ENCODE peak calls at places on chromosome 18, in seven cellular contexts. M is A673, B is GM23248, W is mammary epithelial cell, E is neural progenitor cell, P is DND-41, V is MG63. F is an unnamed sample. For H3K27me3, the result is how much of the 10 kb centered on the place peaks cover.

GRCh38 chr18:50192903-50193795 is 1.8 kb downstream of the MYO5B start:
- DNase-seq in M (no peak), B (no peak), W (peak), E (peak), P (no peak), V (no peak), F (no peak)

GRCh38 chr18:58649966-58650816 is 21.1 kb upstream of the MALT1 start:
- DNase-seq in M (no peak), B (no peak), W (peak), E (no peak), P (no peak), V (no peak), F (no peak)

GRCh38 chr18:63831080-63831788 is 56.0 kb downstream of the SERPINB7 start:
- DNase-seq in M (no peak), B (peak), W (peak), E (no peak), P (no peak), V (peak), F (no peak)

GRCh38 chr18:74803769-74804168 is 206.1 kb downstream of the ZNF407 start:
- DNase-seq in M (no peak), B (no peak), W (no peak), E (no peak), P (no peak), V (no peak), F (no peak)

GRCh38 chr18:58362027-58362575 is 266.8 kb downstream of the ALPK2 start:
- DNase-seq in M (peak), B (peak), W (peak), E (no peak), P (no peak), V (peak), F (peak)

GRCh38 chr18:68449292-68449691 is 265.6 kb downstream of the TMX3 start:
- DNase-seq in M (no peak), B (peak), W (peak), E (no peak), P (no peak), V (no peak), F (no peak)

GRCh38 chr18:36756262-36756661 is 72.5 kb downstream of the TPGS2 start:
- DNase-seq in M (no peak), B (peak), W (no peak), E (no peak), P (no peak), V (peak), F (no peak)

GRCh38 chr18:65257157-65257556 is 493.7 kb upstream of the CDH7 start:
- DNase-seq in M (peak), B (no peak), W (no peak), E (peak), P (no peak), V (no peak), F (no peak)

GRCh38 chr18:35991696-35992095 is 19.2 kb downstream of the RMP24 start:
- DNase-seq in M (no peak), B (no peak), W (no peak), E (no peak), P (no peak), V (no peak), F (no peak)

GRCh38 chr18:22539045-22539444 is 121.3 kb upstream of the CTAGE1 start:
- DNase-seq in M (no peak), B (peak), W (no peak), E (no peak), P (no peak), V (no peak), F (no peak)

DNA sequence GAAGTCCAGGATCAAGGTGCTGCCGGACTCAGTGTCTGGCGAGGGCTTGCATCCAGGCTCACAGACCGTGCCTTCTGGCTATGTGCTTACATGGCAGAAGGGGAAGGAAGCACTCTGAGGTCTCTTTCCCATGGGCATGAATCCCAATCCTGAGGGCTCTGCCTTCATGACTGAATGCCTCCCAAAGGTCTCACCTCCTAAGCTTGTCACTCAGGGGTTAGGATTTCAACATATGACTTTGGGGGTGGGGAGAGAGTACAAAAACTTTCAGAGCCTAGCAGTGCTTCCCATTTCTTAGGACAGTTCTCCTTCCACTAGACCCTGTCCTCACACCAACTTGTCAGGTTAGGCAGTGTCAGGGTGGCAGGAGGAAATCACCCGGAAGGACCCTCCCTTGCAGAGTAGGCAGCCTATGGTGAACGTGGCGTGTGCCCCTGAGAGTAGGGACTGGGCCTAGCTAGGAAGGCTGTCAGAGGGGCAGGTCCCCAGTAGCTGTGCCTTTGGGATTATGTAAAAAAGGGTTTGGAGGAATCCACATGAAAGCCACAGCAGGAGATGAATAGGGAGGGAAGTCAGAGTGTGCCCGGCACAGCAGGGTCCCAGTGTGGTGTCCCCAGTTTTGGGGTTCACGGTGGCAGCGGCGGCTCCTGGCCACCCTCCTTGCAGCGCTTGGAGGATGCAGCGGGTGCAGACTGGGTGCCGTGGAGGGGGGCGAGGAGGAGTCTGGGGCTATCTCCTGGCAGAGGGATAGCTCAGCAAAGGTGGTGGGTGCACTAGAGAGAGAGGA is 233.3 kb downstream of the LDLRAD4 start:
- DNase-seq in M (peak), B (no peak), W (no peak), E (peak), P (peak), V (no peak), F (no peak)
- H3K27me3 ChIP-seq in M (under half), B (under half), W (under half), E (half or more), P (under half), V (under half), F (under half)

GRCh38 chr18:79624356-79624961 is 55.1 kb upstream of the CTDP1 start:
- DNase-seq in M (no peak), B (no peak), W (no peak), E (no peak), P (no peak), V (no peak), F (no peak)
- H3K27me3 ChIP-seq in M (under half), B (under half), W (under half), E (under half), P (under half), V (under half), F (under half)

GRCh38 chr18:32542221-32542798 is 71.6 kb upstream of the GAREM1 start:
- DNase-seq in M (no peak), B (no peak), W (no peak), E (peak), P (no peak), V (no peak), F (peak)
- H3K27me3 ChIP-seq in M (under half), B (under half), W (under half), E (under half), P (under half), V (under half), F (under half)

DNA sequence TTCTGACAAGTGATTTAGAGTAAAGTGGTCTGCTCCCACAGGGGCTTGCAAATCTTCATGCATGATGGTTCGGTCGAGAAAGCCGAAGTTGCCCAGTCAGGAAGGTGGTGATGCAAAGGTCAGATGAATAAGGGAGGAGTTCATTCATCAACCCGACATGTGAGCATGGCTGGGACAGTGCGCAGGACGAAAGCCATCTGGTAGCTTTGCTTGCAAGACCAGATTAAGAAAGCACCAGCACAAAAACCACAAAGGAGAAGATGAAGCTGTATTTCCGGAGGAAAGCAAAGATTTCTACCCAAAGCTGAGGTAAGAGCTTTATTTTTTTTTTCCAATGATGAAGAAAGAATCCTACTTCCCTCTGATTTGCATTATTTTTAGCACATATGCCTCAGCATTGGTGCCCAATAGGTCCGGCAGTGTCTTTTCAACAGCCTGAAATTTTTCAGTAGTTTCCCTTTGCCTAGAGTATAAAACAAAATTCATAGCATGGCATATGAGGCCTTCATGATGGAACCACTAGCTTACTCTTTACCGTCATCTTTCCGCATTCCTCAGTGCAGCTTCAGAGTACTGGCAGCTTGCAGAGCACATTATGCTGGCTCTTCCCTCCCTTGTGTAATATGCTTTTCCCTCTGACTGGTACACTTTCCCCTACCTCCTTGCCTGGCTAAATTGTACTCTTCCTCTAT is 112.0 kb upstream of the THOC1 start:
- DNase-seq in M (no peak), B (no peak), W (no peak), E (no peak), P (no peak), V (no peak), F (no peak)
- H3K27me3 ChIP-seq in M (under half), B (under half), W (under half), E (under half), P (under half), V (under half), F (under half)

DNA sequence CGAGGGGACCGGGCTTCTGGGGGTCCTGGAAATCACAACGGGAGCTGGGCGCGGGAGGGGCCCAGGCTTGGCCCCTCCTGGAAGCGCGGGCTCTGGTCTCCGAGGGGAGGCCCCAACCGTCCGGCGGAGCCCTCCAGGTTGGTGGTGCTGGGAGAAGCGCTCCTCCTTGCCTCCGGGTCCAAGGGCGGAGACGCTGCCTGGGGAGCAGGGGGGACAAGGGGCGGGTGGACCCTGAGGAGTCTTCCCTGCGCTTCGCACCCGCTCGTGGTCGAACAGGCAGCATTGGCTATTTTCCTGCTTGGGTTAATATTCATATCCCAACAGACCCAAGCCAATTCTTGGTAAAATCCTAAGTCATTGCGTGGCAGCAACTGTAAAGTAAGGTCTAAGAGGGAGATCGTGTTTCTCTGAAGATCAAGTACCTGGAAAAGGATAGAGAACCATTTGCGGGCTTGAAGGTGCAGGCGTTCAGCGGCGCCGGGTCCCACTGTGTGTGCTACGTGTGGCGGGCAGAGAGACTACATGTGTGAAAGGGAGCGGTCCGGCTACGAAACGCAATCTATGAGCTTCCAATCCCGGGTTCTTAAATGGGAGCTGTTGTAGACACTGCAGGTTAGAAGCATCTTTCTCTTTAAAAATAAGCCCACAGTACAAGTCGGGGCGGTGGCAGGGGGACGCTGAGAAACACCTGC is 805 bp downstream of the CIDEA start:
- DNase-seq in M (no peak), B (no peak), W (no peak), E (no peak), P (no peak), V (no peak), F (no peak)
- H3K27me3 ChIP-seq in M (under half), B (under half), W (under half), E (half or more), P (under half), V (under half), F (under half)

GRCh38 chr18:32767400-32767799 is 5.4 kb downstream of the KLHL14 start:
- DNase-seq in M (no peak), B (no peak), W (no peak), E (no peak), P (no peak), V (no peak), F (no peak)
- H3K27me3 ChIP-seq in M (under half), B (under half), W (under half), E (half or more), P (under half), V (under half), F (under half)

GRCh38 chr18:53752968-53753367 is 471.5 kb downstream of the MBD2 start:
- DNase-seq in M (no peak), B (no peak), W (no peak), E (no peak), P (no peak), V (no peak), F (no peak)
- H3K27me3 ChIP-seq in M (under half), B (under half), W (under half), E (under half), P (under half), V (under half), F (under half)

F was measured in kidney epithelial cell.